ENCODE peak calls at places on chromosomes 12 and 14, in nine cellular contexts. One of them, this sample, is unnamed.

GRCh38 chr14:91227183-91227628 is 17.3 kb downstream of the GPR68 start:
- DNase-seq in neural progenitor cell: no peak
- DNase-seq in GM23338: no peak
- DNase-seq in GM13977: no peak
- DNase-seq in NCI-H446 treated with DMSO at 0.1 percent for 48 hours: no peak
- DNase-seq in H54: no peak
- DNase-seq in DMS 273 treated with DMSO at 0.1 percent for 48 hours: no peak
- DNase-seq in endothelial cell: no peak
- DNase-seq in mucosa of descending colon: no peak
- DNase-seq in this sample: no peak

GRCh38 chr12:115023279-115023678 is 339.3 kb upstream of the TBX3 start:
- DNase-seq in neural progenitor cell: no peak
- DNase-seq in GM23338: no peak
- DNase-seq in GM13977: no peak
- DNase-seq in NCI-H446 treated with DMSO at 0.1 percent for 48 hours: no peak
- DNase-seq in H54: no peak
- DNase-seq in DMS 273 treated with DMSO at 0.1 percent for 48 hours: peak; percentile 61
- DNase-seq in endothelial cell: no peak
- DNase-seq in mucosa of descending colon: no peak
- DNase-seq in this sample: no peak

GRCh38 chr12:104653730-104654328 is 197.1 kb downstream of the CHST11 start:
- DNase-seq in neural progenitor cell: peak; percentile 45
- DNase-seq in GM23338: peak; percentile 84
- DNase-seq in GM13977: peak; percentile 25
- DNase-seq in NCI-H446 treated with DMSO at 0.1 percent for 48 hours: no peak
- DNase-seq in H54: no peak
- DNase-seq in DMS 273 treated with DMSO at 0.1 percent for 48 hours: no peak
- DNase-seq in endothelial cell: no peak
- DNase-seq in mucosa of descending colon: no peak
- DNase-seq in this sample: no peak

GRCh38 chr12:109797905-109798669 is 35.1 kb downstream of the TRPV4 start:
- DNase-seq in neural progenitor cell: peak; percentile 30
- DNase-seq in GM23338: peak; percentile 64
- DNase-seq in GM13977: no peak
- DNase-seq in NCI-H446 treated with DMSO at 0.1 percent for 48 hours: no peak
- DNase-seq in H54: no peak
- DNase-seq in DMS 273 treated with DMSO at 0.1 percent for 48 hours: no peak
- DNase-seq in endothelial cell: peak; percentile 43
- DNase-seq in mucosa of descending colon: no peak
- DNase-seq in this sample: no peak

GRCh38 chr12:12178545-12178944 is 88.3 kb downstream of the LRP6 start:
- DNase-seq in neural progenitor cell: no peak
- DNase-seq in GM23338: no peak
- DNase-seq in GM13977: no peak
- DNase-seq in NCI-H446 treated with DMSO at 0.1 percent for 48 hours: no peak
- DNase-seq in H54: no peak
- DNase-seq in DMS 273 treated with DMSO at 0.1 percent for 48 hours: no peak
- DNase-seq in endothelial cell: no peak
- DNase-seq in mucosa of descending colon: no peak
- DNase-seq in this sample: no peak

GRCh38 chr14:75409425-75410205 is 18.2 kb upstream of the JDP2 start:
- DNase-seq in neural progenitor cell: no peak
- DNase-seq in GM23338: no peak
- DNase-seq in GM13977: no peak
- DNase-seq in NCI-H446 treated with DMSO at 0.1 percent for 48 hours: no peak
- DNase-seq in H54: no peak
- DNase-seq in DMS 273 treated with DMSO at 0.1 percent for 48 hours: no peak
- DNase-seq in endothelial cell: no peak
- DNase-seq in mucosa of descending colon: no peak
- DNase-seq in this sample: no peak

GRCh38 chr12:49784756-49785409 is 43.3 kb downstream of the NCKAP5L start:
- DNase-seq in neural progenitor cell: no peak
- DNase-seq in GM23338: no peak
- DNase-seq in GM13977: no peak
- DNase-seq in NCI-H446 treated with DMSO at 0.1 percent for 48 hours: no peak
- DNase-seq in H54: no peak
- DNase-seq in DMS 273 treated with DMSO at 0.1 percent for 48 hours: no peak
- DNase-seq in endothelial cell: no peak
- DNase-seq in mucosa of descending colon: no peak
- DNase-seq in this sample: peak; percentile 59

GRCh38 chr12:54021432-54022013 is 6.7 kb upstream of the HOXC6 start:
- DNase-seq in neural progenitor cell: peak; percentile 74
- DNase-seq in GM23338: peak; percentile 86
- DNase-seq in GM13977: no peak
- DNase-seq in NCI-H446 treated with DMSO at 0.1 percent for 48 hours: no peak
- DNase-seq in H54: no peak
- DNase-seq in DMS 273 treated with DMSO at 0.1 percent for 48 hours: no peak
- DNase-seq in endothelial cell: peak; percentile 61
- DNase-seq in mucosa of descending colon: no peak
- DNase-seq in this sample: no peak

GRCh38 chr14:104393898-104394605 is 185.5 kb upstream of the C14orf180 start:
- DNase-seq in neural progenitor cell: no peak
- DNase-seq in GM23338: no peak
- DNase-seq in GM13977: no peak
- DNase-seq in NCI-H446 treated with DMSO at 0.1 percent for 48 hours: no peak
- DNase-seq in H54: no peak
- DNase-seq in DMS 273 treated with DMSO at 0.1 percent for 48 hours: no peak
- DNase-seq in endothelial cell: no peak
- DNase-seq in mucosa of descending colon: peak; percentile 45
- DNase-seq in this sample: no peak

GRCh38 chr12:10191865-10192264 is 13.0 kb downstream of the TMEM52B start:
- DNase-seq in neural progenitor cell: no peak
- DNase-seq in GM23338: peak; percentile 27
- DNase-seq in GM13977: no peak
- DNase-seq in NCI-H446 treated with DMSO at 0.1 percent for 48 hours: no peak
- DNase-seq in H54: no peak
- DNase-seq in DMS 273 treated with DMSO at 0.1 percent for 48 hours: no peak
- DNase-seq in endothelial cell: no peak
- DNase-seq in mucosa of descending colon: no peak
- DNase-seq in this sample: no peak

GRCh38 chr14:104745431-104745830 is 7.5 kb upstream of the SIVA1 start:
- DNase-seq in neural progenitor cell: no peak
- DNase-seq in GM23338: no peak
- DNase-seq in GM13977: no peak
- DNase-seq in NCI-H446 treated with DMSO at 0.1 percent for 48 hours: no peak
- DNase-seq in H54: no peak
- DNase-seq in DMS 273 treated with DMSO at 0.1 percent for 48 hours: no peak
- DNase-seq in endothelial cell: no peak
- DNase-seq in mucosa of descending colon: no peak
- DNase-seq in this sample: no peak

GRCh38 chr12:26226629-26227375 is 31.4 kb downstream of the SSPN start:
- DNase-seq in neural progenitor cell: peak; percentile 82
- DNase-seq in GM23338: peak; percentile 84
- DNase-seq in GM13977: no peak
- DNase-seq in NCI-H446 treated with DMSO at 0.1 percent for 48 hours: no peak
- DNase-seq in H54: peak; percentile 30
- DNase-seq in DMS 273 treated with DMSO at 0.1 percent for 48 hours: no peak
- DNase-seq in endothelial cell: peak; percentile 46
- DNase-seq in mucosa of descending colon: peak; percentile 67
- DNase-seq in this sample: no peak

GRCh38 chr14:70086685-70087379 is 101.9 kb downstream of the SLC8A3 start:
- DNase-seq in neural progenitor cell: peak; percentile 65
- DNase-seq in GM23338: peak; percentile 74
- DNase-seq in GM13977: peak; percentile 35
- DNase-seq in NCI-H446 treated with DMSO at 0.1 percent for 48 hours: no peak
- DNase-seq in H54: no peak
- DNase-seq in DMS 273 treated with DMSO at 0.1 percent for 48 hours: no peak
- DNase-seq in endothelial cell: peak; percentile 28
- DNase-seq in mucosa of descending colon: peak; percentile 36
- DNase-seq in this sample: no peak

GRCh38 chr12:105355752-105356151 is 25.3 kb downstream of the C12orf75 start:
- DNase-seq in neural progenitor cell: no peak
- DNase-seq in GM23338: no peak
- DNase-seq in GM13977: no peak
- DNase-seq in NCI-H446 treated with DMSO at 0.1 percent for 48 hours: no peak
- DNase-seq in H54: no peak
- DNase-seq in DMS 273 treated with DMSO at 0.1 percent for 48 hours: no peak
- DNase-seq in endothelial cell: no peak
- DNase-seq in mucosa of descending colon: no peak
- DNase-seq in this sample: peak; percentile 35

GRCh38 chr14:85527006-85527405 is 2.9 kb upstream of the FLRT2 start:
- DNase-seq in neural progenitor cell: no peak
- DNase-seq in GM23338: no peak
- DNase-seq in GM13977: no peak
- DNase-seq in NCI-H446 treated with DMSO at 0.1 percent for 48 hours: no peak
- DNase-seq in H54: no peak
- DNase-seq in DMS 273 treated with DMSO at 0.1 percent for 48 hours: no peak
- DNase-seq in endothelial cell: no peak
- DNase-seq in mucosa of descending colon: no peak
- DNase-seq in this sample: no peak

GRCh38 chr12:116346751-116347150 is 69.3 kb upstream of the MED13L start:
- DNase-seq in neural progenitor cell: no peak
- DNase-seq in GM23338: no peak
- DNase-seq in GM13977: no peak
- DNase-seq in NCI-H446 treated with DMSO at 0.1 percent for 48 hours: peak; percentile 85
- DNase-seq in H54: peak; percentile 56
- DNase-seq in DMS 273 treated with DMSO at 0.1 percent for 48 hours: no peak
- DNase-seq in endothelial cell: no peak
- DNase-seq in mucosa of descending colon: no peak
- DNase-seq in this sample: peak; percentile 33

GRCh38 chr14:49954171-49954631 is 61.3 kb downstream of the ARF6 start:
- DNase-seq in neural progenitor cell: no peak
- DNase-seq in GM23338: no peak
- DNase-seq in GM13977: no peak
- DNase-seq in NCI-H446 treated with DMSO at 0.1 percent for 48 hours: no peak
- DNase-seq in H54: no peak
- DNase-seq in DMS 273 treated with DMSO at 0.1 percent for 48 hours: no peak
- DNase-seq in endothelial cell: no peak
- DNase-seq in mucosa of descending colon: no peak
- DNase-seq in this sample: no peak

GRCh38 chr12:106840217-106840616 is 65.7 kb downstream of the RIC8B start:
- DNase-seq in neural progenitor cell: peak; percentile 11
- DNase-seq in GM23338: peak; percentile 23
- DNase-seq in GM13977: no peak
- DNase-seq in NCI-H446 treated with DMSO at 0.1 percent for 48 hours: no peak
- DNase-seq in H54: no peak
- DNase-seq in DMS 273 treated with DMSO at 0.1 percent for 48 hours: no peak
- DNase-seq in endothelial cell: no peak
- DNase-seq in mucosa of descending colon: no peak
- DNase-seq in this sample: peak; percentile 71

GRCh38 chr14:101862711-101863110 is 101.2 kb downstream of the PPP2R5C start:
- DNase-seq in neural progenitor cell: no peak
- DNase-seq in GM23338: no peak
- DNase-seq in GM13977: no peak
- DNase-seq in NCI-H446 treated with DMSO at 0.1 percent for 48 hours: no peak
- DNase-seq in H54: no peak
- DNase-seq in DMS 273 treated with DMSO at 0.1 percent for 48 hours: no peak
- DNase-seq in endothelial cell: no peak
- DNase-seq in mucosa of descending colon: no peak
- DNase-seq in this sample: no peak

GRCh38 chr12:25524381-25524780 is 28.7 kb downstream of the LMNTD1 start:
- DNase-seq in neural progenitor cell: no peak
- DNase-seq in GM23338: no peak
- DNase-seq in GM13977: no peak
- DNase-seq in NCI-H446 treated with DMSO at 0.1 percent for 48 hours: no peak
- DNase-seq in H54: no peak
- DNase-seq in DMS 273 treated with DMSO at 0.1 percent for 48 hours: no peak
- DNase-seq in endothelial cell: no peak
- DNase-seq in mucosa of descending colon: no peak
- DNase-seq in this sample: no peak

GRCh38 chr14:76953196-76953945 is 75.1 kb downstream of the IRF2BPL start:
- DNase-seq in neural progenitor cell: no peak
- DNase-seq in GM23338: peak; percentile 43
- DNase-seq in GM13977: peak; percentile 59
- DNase-seq in NCI-H446 treated with DMSO at 0.1 percent for 48 hours: no peak
- DNase-seq in H54: peak; percentile 78
- DNase-seq in DMS 273 treated with DMSO at 0.1 percent for 48 hours: no peak
- DNase-seq in endothelial cell: no peak
- DNase-seq in mucosa of descending colon: peak; percentile 77
- DNase-seq in this sample: peak; percentile 83

GRCh38 chr12:109612003-109612402 is 38.4 kb downstream of the MVK start:
- DNase-seq in neural progenitor cell: no peak
- DNase-seq in GM23338: no peak
- DNase-seq in GM13977: no peak
- DNase-seq in NCI-H446 treated with DMSO at 0.1 percent for 48 hours: no peak
- DNase-seq in H54: no peak
- DNase-seq in DMS 273 treated with DMSO at 0.1 percent for 48 hours: no peak
- DNase-seq in endothelial cell: no peak
- DNase-seq in mucosa of descending colon: no peak
- DNase-seq in this sample: no peak

GRCh38 chr12:46470975-46471374 is 98.4 kb upstream of the SLC38A2 start:
- DNase-seq in neural progenitor cell: no peak
- DNase-seq in GM23338: no peak
- DNase-seq in GM13977: no peak
- DNase-seq in NCI-H446 treated with DMSO at 0.1 percent for 48 hours: no peak
- DNase-seq in H54: no peak
- DNase-seq in DMS 273 treated with DMSO at 0.1 percent for 48 hours: no peak
- DNase-seq in endothelial cell: no peak
- DNase-seq in mucosa of descending colon: no peak
- DNase-seq in this sample: peak; percentile 85

GRCh38 chr14:89137514-89138163 is 279.4 kb downstream of the FOXN3 start:
- DNase-seq in neural progenitor cell: no peak
- DNase-seq in GM23338: no peak
- DNase-seq in GM13977: no peak
- DNase-seq in NCI-H446 treated with DMSO at 0.1 percent for 48 hours: no peak
- DNase-seq in H54: peak; percentile 73
- DNase-seq in DMS 273 treated with DMSO at 0.1 percent for 48 hours: no peak
- DNase-seq in endothelial cell: no peak
- DNase-seq in mucosa of descending colon: peak; percentile 31
- DNase-seq in this sample: peak; percentile 86